ENCODE peak calls at places on chromosomes 12 and 14, in four cellular contexts. Z is HepG2, W is GM12878, F is H1. A is an unnamed sample.

GRCh38 chr12:54658306-54659264 is 10.4 kb upstream of the DCD start:
- DNase-seq in F (peak), Z (peak), W (no peak), A (no peak)

GRCh38 chr14:92425101-92425500 is 88.5 kb upstream of the RIN3 start:
- DNase-seq in W (no peak), Z (peak), F (no peak), A (no peak)

GRCh38 chr12:64706366-64706765 is 52.8 kb downstream of the GNS start:
- DNase-seq in F (no peak), W (no peak), Z (no peak), A (peak)

GRCh38 chr12:11758838-11759509 is 109.5 kb downstream of the ETV6 start:
- DNase-seq in Z (no peak), W (peak), F (no peak), A (no peak)

GRCh38 chr14:95294834-95295599 is 24.7 kb downstream of the CLMN start:
- DNase-seq in F (no peak), W (no peak), Z (peak), A (peak)

GRCh38 chr14:105817971-105818711 is 291.8 kb downstream of the TMEM121 start:
- DNase-seq in F (no peak), Z (no peak), W (peak), A (no peak)

GRCh38 chr12:27573972-27574371 is 50.0 kb downstream of the PPFIBP1 start:
- DNase-seq in Z (no peak), F (no peak), W (no peak), A (no peak)

GRCh38 chr12:104928036-104928770 is 29.9 kb downstream of the SLC41A2 start:
- DNase-seq in Z (no peak), W (no peak), F (no peak), A (no peak)

GRCh38 chr12:67578976-67579661 is 69.4 kb upstream of the DYRK2 start:
- DNase-seq in Z (no peak), F (no peak), W (no peak), A (no peak)

GRCh38 chr12:25123126-25123525 is 71.8 kb downstream of the DNAI7 start:
- DNase-seq in Z (no peak), W (no peak), F (no peak), A (no peak)

GRCh38 chr12:25121110-25121509 is 73.8 kb downstream of the DNAI7 start:
- DNase-seq in Z (no peak), F (no peak), W (no peak), A (no peak)

GRCh38 chr12:25124493-25124892 is 70.5 kb downstream of the DNAI7 start:
- DNase-seq in Z (no peak), W (no peak), F (no peak), A (no peak)

GRCh38 chr12:25119020-25119419 is 75.9 kb downstream of the DNAI7 start:
- DNase-seq in F (no peak), Z (no peak), W (no peak), A (no peak)

GRCh38 chr12:25121916-25122315 is 73.0 kb downstream of the DNAI7 start:
- DNase-seq in W (no peak), Z (no peak), F (no peak), A (no peak)
- TF ChIP-seq JUND in W (no peak), Z (no peak), F (no peak), A (no peak)

GRCh38 chr12:94230357-94230905 is 82.1 kb downstream of the PLXNC1 start:
- DNase-seq in W (peak), Z (peak), F (peak), A (no peak)

GRCh38 chr12:94235894-94236293 is 87.5 kb downstream of the PLXNC1 start:
- DNase-seq in F (no peak), Z (no peak), W (no peak), A (no peak)

GRCh38 chr12:94228488-94228907 is 80.1 kb downstream of the PLXNC1 start:
- DNase-seq in F (no peak), Z (no peak), W (no peak), A (no peak)

GRCh38 chr12:94229902-94230301 is 81.5 kb downstream of the PLXNC1 start:
- DNase-seq in Z (no peak), W (no peak), F (peak), A (no peak)

DNA sequence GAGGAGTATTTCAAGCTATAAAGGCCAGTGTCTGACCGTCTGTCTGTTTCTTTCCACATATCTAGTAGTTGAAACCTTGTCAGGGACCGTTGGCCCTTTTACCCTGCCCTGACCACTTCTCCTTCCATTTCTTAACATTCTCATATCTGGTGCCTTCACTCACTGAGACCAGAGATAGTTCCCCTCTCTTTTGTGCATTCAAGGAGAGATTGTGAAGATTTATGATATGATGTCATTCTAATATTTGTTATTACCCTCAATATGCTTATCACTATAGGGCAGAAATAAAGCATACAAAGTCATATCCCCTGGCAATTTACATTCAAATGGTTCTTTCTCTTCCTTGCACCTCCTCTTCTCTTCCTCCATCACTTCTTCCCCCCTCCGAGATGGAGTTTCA is 83.3 kb downstream of the PLXNC1 start:
- DNase-seq in Z (no peak), F (peak), W (no peak), A (no peak)
- TF ChIP-seq JUND in Z (no peak), F (no peak), W (no peak), A (no peak)

DNA sequence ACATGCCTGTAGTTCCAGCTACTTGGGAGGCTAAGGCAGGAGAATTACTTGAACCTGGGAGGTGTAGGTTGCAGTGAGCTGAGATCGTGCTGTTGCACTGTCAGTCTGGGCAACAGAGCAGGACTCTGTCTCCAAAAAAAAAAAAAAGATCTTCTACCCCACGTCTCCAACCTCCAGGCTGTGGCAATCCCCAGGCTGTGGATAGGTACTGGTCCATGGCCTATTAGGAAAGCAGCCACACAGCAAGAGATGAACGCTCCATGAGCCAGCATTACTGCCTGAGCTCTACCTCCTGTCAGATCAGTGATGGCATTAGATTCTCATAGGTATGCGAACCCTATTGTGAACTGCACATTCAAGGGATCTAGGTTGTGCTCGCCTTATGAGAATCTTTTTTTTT is 6.1 kb upstream of the PTGES3 start:
- DNase-seq in Z (no peak), F (no peak), W (no peak), A (no peak)
- TF ChIP-seq JUND in Z (no peak), F (no peak), W (no peak), A (no peak)

DNA sequence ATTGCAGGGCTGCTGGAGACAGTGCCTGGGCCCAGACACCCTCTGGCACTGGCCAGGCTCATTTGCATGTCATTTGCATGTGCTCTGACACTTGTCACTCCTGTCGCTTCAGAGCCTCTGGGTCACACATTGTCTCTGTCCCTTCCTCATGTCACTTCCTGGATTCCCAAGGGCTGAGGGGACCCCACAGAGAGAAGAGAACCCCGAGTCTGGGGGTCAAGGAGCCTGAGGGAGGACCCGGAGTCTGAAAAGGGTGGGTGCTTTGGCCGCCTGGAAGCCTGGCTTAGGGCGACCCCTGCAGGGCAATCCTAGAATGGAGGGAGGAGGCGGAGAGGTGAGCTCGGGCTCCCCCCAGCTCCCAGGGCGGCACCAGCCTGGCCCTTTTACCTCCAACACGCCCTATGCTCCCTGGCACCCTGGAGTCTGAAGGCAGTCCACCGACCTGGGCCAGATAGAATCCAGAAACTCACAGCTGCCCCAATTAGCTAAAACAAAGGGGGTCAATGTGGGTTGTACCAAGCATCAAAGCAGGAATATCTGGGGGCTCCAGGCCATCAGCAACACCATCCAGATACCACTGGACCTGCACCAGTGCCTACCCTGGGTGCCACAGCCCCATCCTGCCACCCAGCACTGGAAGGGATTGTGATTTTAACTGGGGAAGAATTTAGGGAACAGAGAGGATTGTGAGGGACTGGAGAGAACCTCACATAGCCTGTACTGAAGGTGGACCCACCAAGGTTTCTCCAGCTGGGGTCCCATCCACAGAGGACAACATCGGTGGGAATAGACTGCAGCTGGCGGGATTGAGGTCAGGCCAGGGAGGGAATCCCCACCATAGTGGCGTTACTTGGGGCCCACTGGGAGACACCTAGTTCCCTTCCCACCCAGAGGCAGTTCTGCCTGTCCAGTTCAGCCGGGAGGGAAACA is 21.8 kb upstream of the KRT78 start:
- DNase-seq in F (peak), Z (peak), W (no peak), A (peak)
- TF ChIP-seq JUND in F (peak), Z (no peak), W (no peak), A (no peak)

GRCh38 chr12:45189766-45190403 is 26.0 kb upstream of the ANO6 start:
- DNase-seq in W (no peak), F (no peak), Z (no peak), A (no peak)

GRCh38 chr12:45184145-45184958 is 31.5 kb upstream of the ANO6 start:
- DNase-seq in Z (no peak), F (no peak), W (no peak), A (no peak)

GRCh38 chr12:45182511-45182910 is 33.4 kb upstream of the ANO6 start:
- DNase-seq in W (no peak), Z (no peak), F (no peak), A (no peak)

GRCh38 chr12:45183263-45183662 is 32.6 kb upstream of the ANO6 start:
- DNase-seq in F (no peak), Z (peak), W (no peak), A (peak)

GRCh38 chr12:45186762-45187161 is 29.1 kb upstream of the ANO6 start:
- DNase-seq in F (no peak), W (no peak), Z (no peak), A (no peak)
- TF ChIP-seq JUND in F (no peak), W (no peak), Z (no peak), A (no peak)

DNA sequence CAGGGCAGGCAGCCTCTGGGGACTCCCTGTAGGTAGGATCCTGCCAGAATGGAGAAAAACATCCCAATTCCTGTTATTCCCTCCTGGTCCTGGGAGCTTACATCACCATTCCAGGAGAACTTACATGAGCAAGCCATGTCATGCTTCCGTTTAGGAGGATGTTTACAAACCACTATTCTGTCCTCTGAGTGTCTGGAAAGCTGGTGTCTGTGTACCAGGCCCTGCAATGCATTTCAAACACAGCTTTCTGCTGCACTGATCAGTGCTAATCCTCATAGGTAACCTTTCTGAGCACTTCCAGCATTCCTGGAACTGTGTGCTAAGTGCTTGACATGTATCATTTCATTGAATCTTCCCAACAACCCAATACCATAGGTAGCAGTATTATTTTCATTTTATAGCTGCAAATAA is 19.8 kb upstream of the MAP1LC3B2 start:
- DNase-seq in Z (no peak), F (no peak), W (no peak), A (no peak)
- TF ChIP-seq JUND in Z (no peak), F (no peak), W (no peak), A (no peak)

GRCh38 chr14:103115845-103116572 is 7.3 kb upstream of the TNFAIP2 start:
- DNase-seq in F (no peak), W (no peak), Z (no peak), A (no peak)

GRCh38 chr14:103121161-103121845 is 2.0 kb upstream of the TNFAIP2 start:
- DNase-seq in Z (no peak), F (no peak), W (no peak), A (no peak)

GRCh38 chr14:103116645-103117044 is 6.6 kb upstream of the TNFAIP2 start:
- DNase-seq in F (no peak), Z (no peak), W (no peak), A (no peak)

GRCh38 chr14:103118019-103118662 is 5.1 kb upstream of the TNFAIP2 start:
- DNase-seq in Z (no peak), W (no peak), F (no peak), A (no peak)

DNA sequence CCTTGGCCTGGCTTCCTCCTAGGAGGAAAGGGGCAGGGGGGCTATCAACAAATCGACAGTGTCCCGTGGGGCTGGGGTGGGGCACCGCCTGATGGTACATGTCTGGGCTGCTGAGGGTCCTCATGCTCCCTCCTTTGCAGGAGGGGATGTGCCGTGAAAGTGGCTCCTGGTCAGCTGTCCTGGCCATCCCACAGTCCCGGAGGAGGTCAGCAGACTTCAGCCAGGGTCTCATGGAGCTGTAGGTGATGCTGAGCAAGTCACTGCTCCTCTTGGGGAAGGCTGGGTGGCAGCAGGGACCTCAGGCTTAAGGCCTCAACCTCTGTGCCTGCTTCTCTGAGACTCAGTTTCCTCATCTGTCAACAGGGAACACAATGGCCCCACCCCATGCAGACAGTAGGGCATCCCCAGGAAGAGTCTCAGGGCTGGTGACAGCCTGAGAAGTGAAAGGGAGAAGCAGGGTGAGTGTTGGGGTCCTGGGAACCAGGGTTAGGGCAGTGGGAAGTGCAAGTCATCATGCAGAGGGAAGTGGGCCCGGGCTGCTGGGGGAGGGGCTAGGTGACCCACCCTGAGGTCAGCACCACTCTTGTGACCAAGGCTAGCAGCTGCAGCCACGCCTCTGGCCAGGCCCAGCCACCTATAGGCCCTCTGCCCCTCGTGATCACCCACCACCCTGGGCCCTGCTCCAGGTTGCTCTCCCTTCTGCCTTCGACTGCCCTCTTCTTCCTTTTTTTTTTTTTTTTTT is 4.4 kb upstream of the TNFAIP2 start:
- DNase-seq in W (no peak), Z (no peak), F (no peak), A (no peak)
- TF ChIP-seq JUND in W (no peak), Z (no peak), F (no peak), A (no peak)

GRCh38 chr12:91601057-91601456 is 418.4 kb upstream of the DCN start:
- DNase-seq in Z (no peak), F (no peak), W (no peak), A (no peak)

GRCh38 chr12:91604897-91605296 is 422.3 kb upstream of the DCN start:
- DNase-seq in F (no peak), W (no peak), Z (no peak), A (no peak)

GRCh38 chr12:91606662-91607377 is 424.2 kb upstream of the DCN start:
- DNase-seq in F (no peak), Z (no peak), W (no peak), A (no peak)

GRCh38 chr12:91608562-91608961 is 425.9 kb upstream of the DCN start:
- DNase-seq in Z (no peak), F (no peak), W (no peak), A (no peak)

GRCh38 chr12:91603060-91603459 is 420.4 kb upstream of the DCN start:
- DNase-seq in W (no peak), Z (no peak), F (no peak), A (no peak)
- TF ChIP-seq JUND in W (no peak), Z (no peak), F (no peak), A (no peak)

A was measured in T47D.